ENCODE peak calls at places on chromosome 18, in four cellular contexts. L is activated T-helper 1 cell treated with anti-CD3 and anti-CD28 coated beads, Interleukin-2, amount 50 U/mL, for 16 hours; H is activated CD4-positive, alpha-beta T cell treated with anti-CD3 and anti-CD28 coated beads, Interleukin-2, amount 50 U/mL, for 4 hours; X is thoracic aorta. T is an unnamed sample.

GRCh38 chr18:74897971-74898657 is 300.4 kb downstream of the ZNF407 start:
- DNase-seq in X (no peak), L (no peak), H (no peak), T (no peak)

GRCh38 chr18:50113726-50114125 is 81.2 kb downstream of the MYO5B start:
- DNase-seq in X (no peak), L (no peak), H (no peak), T (no peak)

GRCh38 chr18:69895081-69896047 is 52.3 kb downstream of the CD226 start:
- DNase-seq in L (no peak), H (no peak), X (no peak), T (no peak)

GRCh38 chr18:77131100-77131651 is 1.4 kb downstream of the MBP start:
- DNase-seq in H (peak; percentile 66), L (no peak), X (no peak), T (no peak)

GRCh38 chr18:22093731-22094374 is 75.5 kb upstream of the GATA6 start:
- DNase-seq in L (no peak), H (no peak), X (no peak), T (no peak)

GRCh38 chr18:8974279-8974678 is 128.2 kb upstream of the NDUFV2 start:
- DNase-seq in L (no peak), H (no peak), X (no peak), T (no peak)

GRCh38 chr18:57980573-57981348 is 63.3 kb upstream of the NEDD4L start:
- DNase-seq in H (no peak), L (no peak), X (no peak), T (no peak)

GRCh38 chr18:47969851-47970250 is 39.4 kb upstream of the SMAD2 start:
- DNase-seq in H (no peak), X (no peak), L (no peak), T (no peak)

GRCh38 chr18:33579147-33579867 is 1.3 kb downstream of the ASXL3 start:
- DNase-seq in X (no peak), L (no peak), H (no peak), T (no peak)

GRCh38 chr18:64037812-64038414 is 68.0 kb downstream of the SERPINB8 start:
- DNase-seq in L (no peak), X (no peak), H (no peak), T (no peak)

GRCh38 chr18:63683890-63684289 is 18.9 kb upstream of the SERPINB11 start:
- DNase-seq in H (no peak), L (no peak), X (no peak), T (no peak)

GRCh38 chr18:5890261-5890605 is 5.1 kb downstream of the TMEM200C start:
- DNase-seq in L (no peak), X (no peak), H (no peak), T (no peak)

GRCh38 chr18:58230438-58231179 is 186.6 kb downstream of the NEDD4L start:
- DNase-seq in L (no peak), H (no peak), X (no peak), T (no peak)

GRCh38 chr18:2704541-2704940 is 49.0 kb downstream of the SMCHD1 start:
- DNase-seq in H (no peak), X (no peak), L (no peak), T (no peak)

T was measured in esophagus squamous epithelium.